ENCODE peak calls at places on chromosomes 5 and 9, in seven cellular contexts. F is MM.1S, H is astrocyte, E is heart left ventricle, S is upper lobe of right lung, A is kidney, C is cardiac muscle cell. Y is an unnamed sample.

GRCh38 chr5:112703866-112704820 is 33.5 kb upstream of the APC start:
- DNase-seq in F (no peak), H (peak), E (peak), S (no peak), A (no peak), C (no peak), Y (no peak)

GRCh38 chr5:59287361-59287760 is 606.2 kb downstream of the PDE4D start:
- DNase-seq in F (no peak), H (no peak), E (no peak), S (no peak), A (no peak), C (no peak), Y (no peak)

GRCh38 chr9:123424131-123424530 is 68.1 kb downstream of the CRB2 start:
- DNase-seq in F (no peak), H (no peak), E (peak), S (peak), A (no peak), C (no peak), Y (no peak)

GRCh38 chr5:2415678-2416077 is 335.8 kb downstream of the IRX2 start:
- DNase-seq in F (no peak), H (no peak), E (no peak), S (no peak), A (no peak), C (peak), Y (no peak)

GRCh38 chr5:134543820-134544692 is 18.6 kb downstream of the JADE2 start:
- DNase-seq in F (no peak), H (no peak), E (no peak), S (peak), A (peak), C (no peak), Y (peak)

GRCh38 chr5:64637837-64638443 is 52.4 kb upstream of the SHISAL2B start:
- DNase-seq in F (no peak), H (no peak), E (no peak), S (no peak), A (no peak), C (no peak), Y (no peak)

GRCh38 chr5:132044207-132044606 is 16.2 kb upstream of the IL3 start:
- DNase-seq in F (no peak), H (no peak), E (no peak), S (peak), A (no peak), C (no peak), Y (no peak)

GRCh38 chr9:129252937-129253819 is 75.1 kb upstream of the IER5L start:
- DNase-seq in F (no peak), H (no peak), E (peak), S (peak), A (peak), C (no peak), Y (peak)

GRCh38 chr9:86557918-86558317 is 203.7 kb upstream of the TUT7 start:
- DNase-seq in F (no peak), H (no peak), E (no peak), S (no peak), A (no peak), C (no peak), Y (no peak)

GRCh38 chr5:10145922-10146321 is 103.8 kb downstream of the ATPSCKMT start:
- DNase-seq in F (peak), H (peak), E (no peak), S (no peak), A (no peak), C (no peak), Y (no peak)

GRCh38 chr5:41835625-41836024 is 34.6 kb downstream of the OXCT1 start:
- DNase-seq in F (peak), H (peak), E (peak), S (no peak), A (peak), C (peak), Y (no peak)

GRCh38 chr9:119368681-119369581 is at the start of gene BRINP1:
- DNase-seq in F (no peak), H (peak), E (no peak), S (peak), A (peak), C (peak), Y (no peak)

GRCh38 chr5:169803077-169803981 is 166.3 kb downstream of the DOCK2 start:
- DNase-seq in F (no peak), H (peak), E (peak), S (no peak), A (no peak), C (no peak), Y (no peak)

GRCh38 chr5:173774212-173774850 is 113.8 kb upstream of the CPEB4 start:
- DNase-seq in F (no peak), H (no peak), E (peak), S (no peak), A (peak), C (no peak), Y (no peak)

GRCh38 chr5:91136271-91136670 is 246.8 kb downstream of the ARRDC3 start:
- DNase-seq in F (no peak), H (peak), E (no peak), S (no peak), A (no peak), C (no peak), Y (no peak)

GRCh38 chr9:113570749-113571711 is 107.5 kb downstream of the RGS3 start:
- DNase-seq in F (no peak), H (no peak), E (no peak), S (peak), A (no peak), C (no peak), Y (peak)

GRCh38 chr5:125659316-125660071 is 763.7 kb upstream of the GRAMD2B start:
- DNase-seq in F (no peak), H (peak), E (no peak), S (no peak), A (peak), C (no peak), Y (no peak)

GRCh38 chr5:134003064-134003956 is 1.5 kb downstream of the VDAC1 start:
- DNase-seq in F (no peak), H (no peak), E (no peak), S (peak), A (no peak), C (no peak), Y (no peak)

GRCh38 chr9:13282998-13283397 is 3.5 kb upstream of the MPDZ start:
- DNase-seq in F (no peak), H (peak), E (no peak), S (no peak), A (no peak), C (no peak), Y (no peak)

GRCh38 chr5:148383564-148384388 is at the start of gene FBXO38:
- DNase-seq in F (peak), H (peak), E (peak), S (peak), A (peak), C (peak), Y (peak)

GRCh38 chr9:68933434-68934318 is 80.2 kb downstream of the PRKACG start:
- DNase-seq in F (peak), H (no peak), E (no peak), S (no peak), A (no peak), C (no peak), Y (no peak)

GRCh38 chr5:82952326-82952725 is 124.9 kb downstream of the TMEM167A start:
- DNase-seq in F (no peak), H (no peak), E (no peak), S (no peak), A (no peak), C (no peak), Y (no peak)

GRCh38 chr5:75265731-75266130 is 29.1 kb upstream of the ANKRD31 start:
- DNase-seq in F (peak), H (peak), E (no peak), S (no peak), A (no peak), C (peak), Y (no peak)
- TF ChIP-seq CTCF in F (peak), H (peak), E (peak), S (peak), A (peak), C (peak), Y (peak)

GRCh38 chr9:127769985-127770904 is 8.2 kb downstream of the SH2D3C start:
- DNase-seq in F (no peak), H (no peak), E (peak), S (no peak), A (no peak), C (no peak), Y (no peak)
- H3K27ac ChIP-seq in F (peak), H (peak), E (peak), S (peak), A (peak), C (no peak), Y (no peak)

GRCh38 chr9:132645711-132646110 is 24.1 kb downstream of the DDX31 start:
- DNase-seq in F (no peak), H (no peak), E (no peak), S (no peak), A (no peak), C (no peak), Y (no peak)

GRCh38 chr9:132645306-132645705 is 24.5 kb downstream of the DDX31 start:
- DNase-seq in F (no peak), H (no peak), E (no peak), S (no peak), A (no peak), C (no peak), Y (no peak)

GRCh38 chr9:132641216-132641615 is 28.6 kb downstream of the DDX31 start:
- DNase-seq in F (no peak), H (no peak), E (no peak), S (no peak), A (no peak), C (no peak), Y (no peak)

GRCh38 chr9:132646726-132647125 is 23.1 kb downstream of the DDX31 start:
- DNase-seq in F (no peak), H (no peak), E (no peak), S (no peak), A (no peak), C (no peak), Y (no peak)

DNA sequence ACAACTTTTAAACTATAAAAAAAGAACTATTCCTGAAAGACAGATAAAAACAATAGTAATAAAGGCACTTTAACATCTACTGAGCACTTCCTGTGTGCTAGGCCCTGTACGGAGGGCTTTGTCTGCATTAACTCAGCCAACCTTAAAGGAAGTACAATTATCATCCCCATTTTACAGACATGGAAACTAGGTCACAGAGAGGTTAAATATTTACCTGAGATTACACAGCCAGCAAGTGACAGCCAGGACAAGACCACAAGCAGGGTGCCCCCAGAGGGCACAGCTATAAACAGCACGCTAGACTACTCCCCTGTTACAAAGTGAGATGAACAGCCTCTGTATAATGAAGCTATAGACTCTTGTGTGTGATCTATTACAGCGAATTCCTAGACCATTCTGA is 25.5 kb downstream of the DDX31 start:
- DNase-seq in F (no peak), H (no peak), E (no peak), S (no peak), A (no peak), C (no peak), Y (no peak)
- TF ChIP-seq CTCF in F (peak), H (peak), E (no peak), S (no peak), A (no peak), C (peak), Y (peak)

GRCh38 chr5:76946090-76946489 is 6.8 kb upstream of the CRHBP start:
- DNase-seq in F (no peak), H (no peak), E (no peak), S (no peak), A (no peak), C (no peak), Y (no peak)

GRCh38 chr5:76944638-76945037 is 8.2 kb upstream of the CRHBP start:
- DNase-seq in F (no peak), H (peak), E (no peak), S (no peak), A (no peak), C (no peak), Y (no peak)

GRCh38 chr5:76941000-76941399 is 11.8 kb upstream of the CRHBP start:
- DNase-seq in F (no peak), H (peak), E (no peak), S (no peak), A (no peak), C (no peak), Y (no peak)

GRCh38 chr5:76942581-76942980 is 10.3 kb upstream of the CRHBP start:
- DNase-seq in F (no peak), H (peak), E (no peak), S (no peak), A (no peak), C (no peak), Y (no peak)

GRCh38 chr5:76943006-76943405 is 9.8 kb upstream of the CRHBP start:
- DNase-seq in F (no peak), H (no peak), E (no peak), S (no peak), A (no peak), C (no peak), Y (no peak)
- H3K27ac ChIP-seq in F (no peak), H (no peak), E (no peak), S (no peak), A (no peak), C (no peak), Y (no peak)

GRCh38 chr5:78475370-78475769 is 115.0 kb downstream of the SCAMP1 start:
- DNase-seq in F (no peak), H (no peak), E (no peak), S (no peak), A (no peak), C (no peak), Y (no peak)

GRCh38 chr5:78473747-78474146 is 113.3 kb downstream of the SCAMP1 start:
- DNase-seq in F (no peak), H (no peak), E (no peak), S (no peak), A (no peak), C (no peak), Y (no peak)

GRCh38 chr5:78476795-78477194 is 116.4 kb downstream of the SCAMP1 start:
- DNase-seq in F (no peak), H (no peak), E (no peak), S (no peak), A (no peak), C (no peak), Y (no peak)

GRCh38 chr5:78467744-78468357 is 107.4 kb downstream of the SCAMP1 start:
- DNase-seq in F (peak), H (peak), E (no peak), S (no peak), A (no peak), C (peak), Y (no peak)

DNA sequence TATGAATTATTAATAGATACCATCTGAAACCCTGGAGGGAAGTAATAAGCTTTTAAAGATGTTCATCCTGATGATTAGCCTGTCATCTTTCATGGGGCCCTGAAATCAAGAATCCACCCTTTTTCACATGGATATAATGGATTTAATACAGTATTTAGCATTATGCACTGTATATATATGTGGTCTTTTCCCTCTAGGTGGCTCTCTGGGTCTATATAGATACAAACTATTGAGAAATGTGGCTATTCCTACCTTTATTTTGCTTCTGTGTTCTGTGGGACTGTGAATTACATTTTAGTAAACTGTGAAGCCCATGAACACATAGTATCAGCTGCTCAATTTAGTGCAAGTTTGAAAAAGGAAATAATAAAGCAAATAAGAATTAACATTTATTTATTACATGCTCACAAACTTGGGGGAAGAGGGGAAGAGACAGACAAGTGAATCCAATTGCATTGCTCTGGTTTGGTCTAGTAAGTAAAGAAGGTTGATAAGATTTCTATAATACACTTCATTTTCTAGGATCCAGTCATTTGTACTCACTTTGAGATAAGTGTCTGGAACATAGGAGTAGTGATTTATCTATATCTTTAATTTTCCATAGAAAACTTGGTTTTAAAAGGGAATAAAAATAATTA is 112.2 kb downstream of the SCAMP1 start:
- DNase-seq in F (no peak), H (peak), E (no peak), S (no peak), A (no peak), C (no peak), Y (no peak)
- TF ChIP-seq CTCF in F (peak), H (peak), E (no peak), S (peak), A (no peak), C (peak), Y (peak)

GRCh38 chr9:32500768-32501167 is 25.2 kb downstream of the RIGI start:
- DNase-seq in F (no peak), H (peak), E (no peak), S (no peak), A (no peak), C (no peak), Y (no peak)
- H3K27ac ChIP-seq in F (no peak), H (peak), E (no peak), S (no peak), A (no peak), C (no peak), Y (peak)

GRCh38 chr5:178458140-178458539 is 132.1 kb downstream of the COL23A1 start:
- DNase-seq in F (no peak), H (no peak), E (no peak), S (no peak), A (no peak), C (no peak), Y (no peak)

GRCh38 chr5:178462846-178463245 is 127.3 kb downstream of the COL23A1 start:
- DNase-seq in F (no peak), H (no peak), E (no peak), S (no peak), A (peak), C (no peak), Y (no peak)

GRCh38 chr5:178460174-178460573 is 130.0 kb downstream of the COL23A1 start:
- DNase-seq in F (no peak), H (no peak), E (no peak), S (no peak), A (no peak), C (no peak), Y (no peak)

GRCh38 chr5:178461426-178461730 is 128.8 kb downstream of the COL23A1 start:
- DNase-seq in F (no peak), H (no peak), E (no peak), S (no peak), A (no peak), C (no peak), Y (no peak)

DNA sequence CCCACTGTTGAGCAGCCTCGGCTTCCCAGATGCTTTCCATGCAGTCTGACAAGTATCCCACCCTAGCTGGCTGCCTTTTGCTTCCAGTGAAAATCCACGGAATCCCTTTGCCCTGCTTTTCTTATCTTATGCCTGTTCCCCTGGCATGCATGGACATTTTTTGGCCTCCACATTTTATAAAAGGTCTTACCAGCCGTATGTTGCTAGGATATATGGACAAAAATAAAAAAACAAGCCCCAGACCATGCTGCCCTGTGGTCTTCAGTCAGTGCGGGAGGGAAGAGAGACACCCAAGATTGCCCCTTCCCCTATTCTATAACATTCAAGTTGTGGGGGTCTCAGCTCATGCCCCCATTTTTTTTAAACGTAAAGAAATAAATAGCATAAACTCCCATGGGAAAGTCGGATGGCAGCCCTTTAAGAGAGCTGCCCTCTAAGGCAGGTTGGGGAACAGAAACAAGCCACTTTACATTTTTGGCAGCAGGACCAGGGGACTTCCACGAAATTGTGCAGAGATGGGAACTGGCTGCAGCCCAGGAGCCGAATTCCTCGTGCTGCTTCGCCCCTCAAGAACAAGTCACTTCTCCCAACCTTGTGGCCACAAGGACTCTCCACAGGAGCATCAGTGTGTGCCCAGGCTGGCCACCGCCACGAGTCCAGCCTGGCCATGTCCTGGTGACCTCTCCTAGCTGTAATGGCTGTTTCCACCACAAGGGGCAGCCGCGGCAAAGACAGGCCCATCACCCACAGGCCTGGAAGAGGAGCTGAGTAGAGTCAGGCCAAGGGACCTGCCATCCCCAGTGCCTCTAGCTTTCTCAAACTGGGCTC is 129.4 kb downstream of the COL23A1 start:
- DNase-seq in F (peak), H (no peak), E (peak), S (peak), A (peak), C (peak), Y (no peak)
- TF ChIP-seq CTCF in F (peak), H (peak), E (peak), S (peak), A (peak), C (peak), Y (peak)